ENCODE peak calls at places on chromosomes 13 and 19, in four cellular contexts. U is right lobe of liver, V is ascending aorta, K is lung. O is an unnamed sample.

GRCh38 chr19:13613447-13613846 is 107.2 kb upstream of the CACNA1A start:
- DNase-seq in U (no peak), V (no peak), K (no peak), O (no peak)

GRCh38 chr13:40254394-40254793 is 412.0 kb downstream of the FOXO1 start:
- DNase-seq in U (no peak), V (no peak), K (no peak), O (no peak)

GRCh38 chr13:90360785-90361184 is 986.7 kb upstream of the MIR17HG start:
- DNase-seq in U (no peak), V (no peak), K (no peak), O (no peak)

GRCh38 chr13:113566227-113566561 is 18.4 kb upstream of the TFDP1 start:
- DNase-seq in U (no peak), V (peak), K (peak), O (peak)

GRCh38 chr19:17243854-17244617 is 1.7 kb downstream of the NR2F6 start:
- DNase-seq in U (peak), V (peak), K (no peak), O (no peak)

GRCh38 chr13:92537485-92537884 is 689.1 kb upstream of the GPC6 start:
- DNase-seq in U (no peak), V (no peak), K (no peak), O (no peak)

GRCh38 chr13:23469901-23470525 is 36.5 kb upstream of the SACS start:
- DNase-seq in U (no peak), V (no peak), K (no peak), O (no peak)

GRCh38 chr13:50125556-50126377 is 110.5 kb downstream of the KCNRG start:
- DNase-seq in U (peak), V (peak), K (peak), O (peak)

GRCh38 chr19:17752865-17753639 is 1.8 kb downstream of the FCHO1 start:
- DNase-seq in U (no peak), V (no peak), K (no peak), O (no peak)

GRCh38 chr13:98751397-98752110 is 918 bp downstream of the SLC15A1 start:
- DNase-seq in U (no peak), V (no peak), K (no peak), O (no peak)

GRCh38 chr13:39612023-39612637 is 9.1 kb upstream of the LHFPL6 start:
- DNase-seq in U (no peak), V (peak), K (peak), O (no peak)

GRCh38 chr13:49551245-49551644 is 34.1 kb downstream of the RCBTB1 start:
- DNase-seq in U (no peak), V (no peak), K (no peak), O (no peak)

GRCh38 chr13:27177852-27178251 is 6.2 kb upstream of the USP12 start:
- DNase-seq in U (no peak), V (no peak), K (no peak), O (no peak)

GRCh38 chr13:77521595-77522367 is 13.7 kb upstream of the SCEL start:
- DNase-seq in U (no peak), V (no peak), K (peak), O (no peak)

GRCh38 chr13:49302817-49303216 is 55.1 kb downstream of the CDADC1 start:
- DNase-seq in U (no peak), V (peak), K (no peak), O (no peak)

GRCh38 chr19:46783670-46784069 is 4.7 kb downstream of the SLC1A5 start:
- DNase-seq in U (no peak), V (no peak), K (no peak), O (no peak)

GRCh38 chr13:52738719-52739467 is 727 bp downstream of the CNMD start:
- DNase-seq in U (no peak), V (no peak), K (no peak), O (no peak)

GRCh38 chr19:6198896-6199239 is 63.4 kb downstream of the ACSBG2 start:
- DNase-seq in U (no peak), V (no peak), K (no peak), O (no peak)

GRCh38 chr13:33554919-33555791 is 262.8 kb upstream of the RFC3 start:
- DNase-seq in U (no peak), V (no peak), K (no peak), O (no peak)

GRCh38 chr19:14061081-14061749 is 661 bp downstream of the PALM3 start:
- DNase-seq in U (peak), V (no peak), K (no peak), O (no peak)

GRCh38 chr13:94712812-94713555 is 639 bp upstream of the SOX21 start:
- DNase-seq in U (peak), V (no peak), K (no peak), O (no peak)

GRCh38 chr19:17910776-17911360 is 21.9 kb upstream of the CCDC124 start:
- DNase-seq in U (no peak), V (no peak), K (no peak), O (no peak)

GRCh38 chr13:20342326-20342725 is 110.2 kb upstream of the GJB6 start:
- DNase-seq in U (no peak), V (no peak), K (no peak), O (no peak)

GRCh38 chr13:99311748-99312492 is 4.7 kb upstream of the GPR183 start:
- DNase-seq in U (no peak), V (no peak), K (no peak), O (no peak)

GRCh38 chr13:97215325-97215724 is 6.8 kb upstream of the MBNL2 start:
- DNase-seq in U (no peak), V (no peak), K (no peak), O (no peak)

GRCh38 chr19:11054200-11054599 is 35.1 kb upstream of the LDLR start:
- DNase-seq in U (no peak), V (no peak), K (no peak), O (no peak)

GRCh38 chr19:33862991-33863390 is 66.3 kb downstream of the KCTD15 start:
- DNase-seq in U (no peak), V (no peak), K (no peak), O (no peak)

GRCh38 chr13:53242015-53242414 is 213.4 kb downstream of the OLFM4 start:
- DNase-seq in U (no peak), V (no peak), K (no peak), O (no peak)

GRCh38 chr13:45847554-45848224 is 3.9 kb downstream of the SIAH3 start:
- DNase-seq in U (no peak), V (no peak), K (no peak), O (no peak)

GRCh38 chr13:109788372-109789195 is 2.2 kb upstream of the IRS2 start:
- DNase-seq in U (no peak), V (no peak), K (no peak), O (no peak)

GRCh38 chr13:77779461-77780272 is 82.2 kb downstream of the SLAIN1 start:
- DNase-seq in U (no peak), V (no peak), K (peak), O (no peak)

GRCh38 chr13:100128373-100128772 is 39.5 kb downstream of the PCCA start:
- DNase-seq in U (no peak), V (no peak), K (no peak), O (no peak)

GRCh38 chr19:35006342-35006998 is 6.3 kb downstream of the GRAMD1A start:
- DNase-seq in U (peak), V (no peak), K (peak), O (no peak)

GRCh38 chr19:39390460-39390758 is 497 bp downstream of the PAF1 start:
- DNase-seq in U (no peak), V (no peak), K (peak), O (no peak)

GRCh38 chr19:3224346-3225325 is at the start of gene CELF5:
- DNase-seq in U (no peak), V (no peak), K (no peak), O (no peak)

GRCh38 chr13:100506154-100506553 is 82.4 kb downstream of the GGACT start:
- DNase-seq in U (no peak), V (no peak), K (no peak), O (no peak)

GRCh38 chr19:48900477-48901452 is 653 bp downstream of the NUCB1 start:
- DNase-seq in U (no peak), V (no peak), K (no peak), O (no peak)

GRCh38 chr19:46408611-46409039 is 4.7 kb downstream of the CCDC8 start:
- DNase-seq in U (no peak), V (peak), K (peak), O (peak)

GRCh38 chr13:21231426-21231945 is 55.0 kb downstream of the MRPL57 start:
- DNase-seq in U (no peak), V (no peak), K (no peak), O (no peak)

GRCh38 chr19:49020931-49021895 is 2.9 kb downstream of the CGB3 start:
- DNase-seq in U (no peak), V (no peak), K (no peak), O (no peak)

GRCh38 chr19:54189020-54189667 is at the start of gene MBOAT7:
- DNase-seq in U (no peak), V (no peak), K (no peak), O (no peak)
- TF ChIP-seq CTCF in U (peak), V (peak), K (no peak), O (no peak)

GRCh38 chr19:4906963-4907362 is 2.3 kb upstream of the UHRF1 start:
- DNase-seq in U (no peak), V (no peak), K (no peak), O (no peak)

GRCh38 chr19:4909897-4910593 is 744 bp downstream of the UHRF1 start:
- DNase-seq in U (peak), V (peak), K (peak), O (peak)

GRCh38 chr19:4909172-4909896 is at the start of gene UHRF1:
- DNase-seq in U (no peak), V (no peak), K (no peak), O (no peak)

GRCh38 chr19:4908311-4908710 is 990 bp upstream of the UHRF1 start:
- DNase-seq in U (no peak), V (no peak), K (no peak), O (no peak)

GRCh38 chr19:4908781-4909171 is 525 bp upstream of the UHRF1 start:
- DNase-seq in U (no peak), V (no peak), K (no peak), O (no peak)
- H3K4me3 ChIP-seq in U (no peak), V (peak), K (no peak), O (no peak)

GRCh38 chr19:45408121-45408520 is 1.7 kb downstream of the POLR1G start:
- DNase-seq in U (no peak), V (no peak), K (no peak), O (no peak)

GRCh38 chr19:45408830-45409593 is 2.6 kb downstream of the POLR1G start:
- DNase-seq in U (no peak), V (no peak), K (no peak), O (no peak)

GRCh38 chr19:45405435-45406164 is 731 bp upstream of the PPP1R13L start:
- DNase-seq in U (peak), V (peak), K (peak), O (peak)

GRCh38 chr19:45406165-45406956 is at the start of gene POLR1G:
- DNase-seq in U (peak), V (peak), K (peak), O (no peak)

GRCh38 chr19:45406957-45407375 is 522 bp downstream of the POLR1G start:
- DNase-seq in U (no peak), V (no peak), K (no peak), O (no peak)
- H3K27ac ChIP-seq in U (no peak), V (no peak), K (no peak), O (peak)

DNA sequence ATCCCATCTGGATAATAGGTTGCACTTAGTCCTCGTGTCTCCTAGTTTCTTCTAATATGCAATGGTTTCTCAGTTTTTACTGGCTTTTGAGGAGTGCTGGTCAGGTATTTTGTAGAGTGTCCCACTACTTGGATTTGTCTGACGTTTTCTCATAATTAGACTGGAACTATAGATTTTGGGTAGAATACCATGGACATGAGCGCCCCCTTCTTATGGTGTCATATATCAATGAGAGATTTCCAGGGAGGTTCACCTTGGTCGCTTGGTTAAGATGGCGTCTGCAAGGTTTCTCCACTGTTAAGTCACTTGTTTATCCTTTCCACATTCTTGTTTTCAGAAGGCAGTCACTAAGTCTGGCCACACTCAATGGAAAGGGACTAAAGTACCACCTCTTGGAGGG is 6.7 kb downstream of the SOHLH2 start:
- DNase-seq in U (no peak), V (no peak), K (no peak), O (no peak)
- TF ChIP-seq CTCF in U (no peak), V (peak), K (no peak), O (no peak)

GRCh38 chr19:44109458-44109857 is 3.7 kb upstream of the ZNF225 start:
- DNase-seq in U (no peak), V (no peak), K (no peak), O (no peak)

GRCh38 chr19:44113784-44114390 is 688 bp downstream of the ZNF225 start:
- DNase-seq in U (no peak), V (no peak), K (peak), O (no peak)

GRCh38 chr19:44112802-44113137 is 429 bp upstream of the ZNF225 start:
- DNase-seq in U (no peak), V (no peak), K (no peak), O (no peak)

GRCh38 chr19:44113138-44113783 is at the start of gene ZNF225:
- DNase-seq in U (peak), V (peak), K (peak), O (peak)

DNA sequence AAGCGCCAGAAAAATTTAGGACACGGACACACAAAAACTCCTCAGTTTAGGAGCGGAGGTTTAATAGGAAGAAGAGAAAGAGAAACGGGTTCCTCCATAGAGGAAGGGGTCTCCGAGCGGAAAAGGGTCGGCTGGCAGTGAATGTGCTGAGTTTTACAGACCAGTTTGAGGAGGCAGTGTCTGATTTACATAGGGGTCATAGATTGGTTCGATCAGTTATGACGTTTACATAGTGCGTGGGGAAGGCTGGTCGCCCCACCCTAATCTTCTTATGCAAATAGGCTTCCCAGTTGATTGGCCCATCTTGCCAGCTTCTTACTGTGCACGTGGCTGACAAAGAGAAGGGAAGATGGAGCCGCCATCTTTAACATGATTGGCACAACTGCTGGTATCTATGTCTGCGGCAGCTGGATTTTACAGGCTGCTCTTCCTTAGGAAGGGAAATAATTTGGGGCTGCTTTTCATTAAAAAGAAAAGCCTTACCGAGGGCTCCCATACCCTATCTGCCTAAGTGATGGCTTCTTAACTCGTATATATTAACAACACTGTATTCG is 1.2 kb upstream of the ZNF225 start:
- DNase-seq in U (no peak), V (no peak), K (no peak), O (no peak)
- H3K4me3 ChIP-seq in U (no peak), V (peak), K (no peak), O (peak)

DNA sequence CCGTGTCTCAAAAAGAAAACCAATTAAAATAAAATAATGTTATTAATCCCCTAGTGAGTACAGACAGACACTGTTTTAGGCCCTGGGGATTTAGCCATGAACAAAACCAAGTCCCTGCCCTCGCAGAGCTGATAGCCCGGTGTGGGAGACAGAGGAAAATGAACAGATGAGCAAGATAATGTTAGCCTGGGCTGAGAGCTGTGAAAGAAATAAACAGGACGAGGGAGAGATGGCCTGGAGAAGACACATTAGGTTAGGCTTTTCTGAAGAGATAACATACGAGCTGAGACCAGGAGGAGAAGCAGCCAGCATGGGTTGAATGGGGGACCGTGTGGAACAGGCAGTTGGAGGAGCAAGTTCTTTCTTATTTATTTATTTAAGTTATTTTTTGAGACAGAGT is 9.0 kb downstream of the RELB start:
- DNase-seq in U (no peak), V (no peak), K (no peak), O (no peak)
- H3K27ac ChIP-seq in U (no peak), V (no peak), K (no peak), O (no peak)

GRCh38 chr19:8017808-8018207 is 12.4 kb upstream of the ELAVL1 start:
- DNase-seq in U (no peak), V (no peak), K (no peak), O (no peak)
- TF ChIP-seq CTCF in U (no peak), V (no peak), K (peak), O (no peak)

GRCh38 chr19:19261350-19262189 is 11.5 kb downstream of the TM6SF2 start:
- DNase-seq in U (no peak), V (no peak), K (no peak), O (no peak)
- H3K4me3 ChIP-seq in U (no peak), V (no peak), K (no peak), O (peak)

GRCh38 chr13:59439776-59440428 is 723.8 kb downstream of the DIAPH3 start:
- DNase-seq in U (peak), V (no peak), K (no peak), O (no peak)
- H3K27ac ChIP-seq in U (no peak), V (no peak), K (no peak), O (no peak)

O was measured in coronary artery.